ENCODE peak calls at places on chromosomes 5 and 9, in four cellular contexts. E, R, M and X are unnamed samples.

GRCh38 chr5:142143878-142144277 is 35.3 kb downstream of the NDFIP1 start:
- DNase-seq in M (no peak), R (peak), E (no peak), X (no peak)

GRCh38 chr9:117044241-117044640 is 357.1 kb downstream of the TRIM32 start:
- DNase-seq in E (no peak), R (no peak), M (no peak), X (no peak)

GRCh38 chr5:93572101-93572772 is 8.8 kb downstream of the NR2F1-AS1 start:
- DNase-seq in E (no peak), R (no peak), M (no peak), X (no peak)

GRCh38 chr9:19409406-19410194 is 791 bp downstream of the ACER2 start:
- DNase-seq in E (no peak), M (peak), R (no peak), X (no peak)

GRCh38 chr9:95981741-95982390 is 106.4 kb downstream of the ERCC6L2 start:
- DNase-seq in M (no peak), E (no peak), R (peak), X (no peak)

GRCh38 chr5:52177193-52177592 is 610.5 kb upstream of the ITGA1 start:
- DNase-seq in E (no peak), M (no peak), R (no peak), X (no peak)

GRCh38 chr5:56019306-56020272 is 24.8 kb upstream of the IL6ST start:
- DNase-seq in E (no peak), M (no peak), R (no peak), X (no peak)

GRCh38 chr5:146051678-146052077 is 53.7 kb downstream of the PLAC8L1 start:
- DNase-seq in M (no peak), E (no peak), R (no peak), X (peak)

GRCh38 chr9:69748304-69748703 is 11.5 kb downstream of the PTAR1 start:
- DNase-seq in R (no peak), E (no peak), M (no peak), X (no peak)

GRCh38 chr5:157295247-157295646 is 29.3 kb downstream of the CYFIP2 start:
- DNase-seq in E (no peak), R (no peak), M (no peak), X (no peak)

DNA sequence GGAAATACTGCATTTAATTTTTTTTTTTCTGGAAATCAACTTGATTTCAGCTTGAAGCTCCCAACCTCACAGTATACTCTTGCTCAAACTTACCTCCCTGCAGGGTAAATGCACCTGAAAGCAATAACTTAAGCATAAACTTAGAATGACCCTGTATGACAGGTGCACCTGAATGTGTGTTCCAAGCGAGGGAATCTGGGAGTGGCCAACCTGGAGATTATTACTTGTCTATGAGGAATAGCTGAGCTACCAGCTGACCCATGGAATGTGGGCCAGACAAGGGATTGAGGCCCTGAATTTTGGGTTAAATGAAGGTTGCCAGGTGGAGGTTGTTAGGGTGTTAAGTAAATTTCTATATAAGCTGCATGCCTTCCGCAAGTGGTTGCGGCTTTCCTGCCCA is 140.6 kb downstream of the OSTF1 start:
- DNase-seq in M (no peak), R (no peak), E (no peak), X (no peak)
- H3K27ac ChIP-seq in M (no peak), R (no peak), E (no peak), X (no peak)

DNA sequence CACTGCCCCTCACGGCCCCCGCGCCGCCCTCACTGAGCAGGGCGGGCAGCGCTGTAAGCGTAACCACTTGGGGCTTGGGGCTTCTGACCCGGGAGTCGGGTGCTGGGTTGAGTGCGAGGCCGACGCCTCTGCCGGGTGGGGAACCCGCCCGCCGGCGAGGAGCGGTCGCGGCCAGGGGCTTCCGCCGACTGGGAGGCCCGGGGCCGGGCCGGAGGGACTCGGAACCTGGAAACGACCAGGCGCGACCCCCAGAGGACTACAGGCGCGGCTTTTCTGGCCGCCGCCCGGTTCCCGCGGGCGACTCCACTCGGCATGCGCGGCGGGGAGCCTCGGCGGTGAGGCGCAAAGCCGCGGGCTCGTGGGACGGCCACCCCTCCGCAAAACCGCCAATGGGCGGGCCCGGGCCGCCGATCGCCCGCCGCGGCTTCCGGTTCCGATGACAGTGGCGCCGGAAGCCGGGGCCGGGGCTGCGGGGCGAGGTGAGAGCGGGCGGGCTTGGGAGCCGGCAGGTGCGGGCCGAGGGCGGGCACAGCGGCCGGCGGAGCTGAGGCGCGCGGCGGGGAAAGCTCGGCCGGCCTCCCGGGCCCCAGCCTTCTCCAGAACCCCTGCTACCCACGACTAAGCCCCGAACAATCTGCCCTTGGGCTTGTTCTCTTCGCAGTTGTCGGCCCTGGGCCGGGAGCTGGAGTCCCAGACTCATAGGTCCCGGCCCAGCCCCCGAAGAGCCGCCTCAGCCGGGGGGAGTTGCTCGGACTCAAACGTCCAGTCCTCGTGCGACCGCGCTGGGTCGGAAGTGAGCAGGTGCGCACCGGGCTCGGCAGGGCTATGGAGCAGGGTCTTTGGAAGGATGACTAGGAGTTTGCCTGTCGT is at the start of gene RMND5B:
- DNase-seq in E (peak), M (peak), R (peak), X (peak)
- H3K27ac ChIP-seq in E (peak), M (peak), R (peak), X (peak)

GRCh38 chr5:138954257-138955012 is 79.3 kb upstream of the LRRTM2 start:
- DNase-seq in E (no peak), R (no peak), M (no peak), X (no peak)
- H3K27ac ChIP-seq in E (no peak), R (no peak), M (peak), X (peak)

DNA sequence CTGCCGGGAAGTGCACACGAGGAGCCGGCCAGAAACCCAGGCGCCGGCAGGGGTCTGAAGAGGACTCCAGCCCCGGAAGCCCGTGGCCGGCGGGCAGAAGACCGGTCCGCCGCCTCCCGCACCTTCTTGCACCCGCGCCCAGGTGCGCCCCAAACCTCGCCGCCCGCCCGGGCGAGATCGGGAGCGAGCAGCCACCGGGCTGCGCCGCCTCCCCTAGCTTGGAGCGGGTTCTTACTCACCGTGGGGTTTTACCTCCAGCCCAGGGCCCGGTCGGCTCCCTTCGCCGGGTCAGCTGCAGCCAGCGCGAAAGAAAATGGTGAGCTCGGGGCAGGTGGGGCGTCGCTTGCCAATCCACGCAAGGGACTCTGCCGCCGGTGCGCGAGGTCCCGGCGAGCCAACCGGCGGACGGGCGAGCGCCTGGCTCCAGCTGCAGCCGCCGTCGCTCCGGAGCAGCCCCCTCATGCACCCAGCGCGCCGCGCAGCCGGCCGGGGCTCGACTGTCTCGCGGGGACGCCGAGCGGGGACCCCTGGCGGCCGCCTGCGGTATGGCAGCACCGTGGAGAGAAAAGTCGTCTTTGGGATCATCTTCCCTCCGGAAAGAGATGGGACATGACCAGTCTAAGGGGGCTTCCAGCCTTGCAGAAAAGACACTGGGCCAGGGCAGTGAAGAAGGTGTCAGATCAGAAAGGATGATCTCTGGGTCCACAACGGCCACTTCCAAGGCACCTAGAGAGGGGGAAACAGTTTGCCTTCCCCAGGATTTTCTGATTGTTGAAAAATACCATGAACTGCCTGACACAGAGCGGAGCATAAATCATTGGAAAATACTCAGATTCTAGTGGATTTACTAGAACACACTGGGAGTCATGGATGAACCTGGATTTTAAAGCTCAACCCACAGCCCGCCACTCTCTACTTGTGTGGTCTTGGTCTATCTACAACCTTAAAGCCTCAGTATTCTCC is at the start of gene MOB3B:
- DNase-seq in M (peak), R (peak), E (peak), X (peak)
- H3K27ac ChIP-seq in M (peak), R (peak), E (peak), X (peak)

GRCh38 chr5:74430910-74431309 is 209.6 kb downstream of the ENC1 start:
- DNase-seq in E (no peak), R (no peak), M (no peak), X (no peak)

GRCh38 chr5:74432240-74432639 is 208.3 kb downstream of the ENC1 start:
- DNase-seq in R (no peak), M (no peak), E (no peak), X (no peak)

GRCh38 chr5:74433255-74434123 is 207.0 kb downstream of the ENC1 start:
- DNase-seq in M (no peak), E (no peak), R (no peak), X (no peak)

GRCh38 chr5:74429495-74429894 is 211.0 kb downstream of the ENC1 start:
- DNase-seq in R (no peak), M (no peak), E (no peak), X (no peak)

DNA sequence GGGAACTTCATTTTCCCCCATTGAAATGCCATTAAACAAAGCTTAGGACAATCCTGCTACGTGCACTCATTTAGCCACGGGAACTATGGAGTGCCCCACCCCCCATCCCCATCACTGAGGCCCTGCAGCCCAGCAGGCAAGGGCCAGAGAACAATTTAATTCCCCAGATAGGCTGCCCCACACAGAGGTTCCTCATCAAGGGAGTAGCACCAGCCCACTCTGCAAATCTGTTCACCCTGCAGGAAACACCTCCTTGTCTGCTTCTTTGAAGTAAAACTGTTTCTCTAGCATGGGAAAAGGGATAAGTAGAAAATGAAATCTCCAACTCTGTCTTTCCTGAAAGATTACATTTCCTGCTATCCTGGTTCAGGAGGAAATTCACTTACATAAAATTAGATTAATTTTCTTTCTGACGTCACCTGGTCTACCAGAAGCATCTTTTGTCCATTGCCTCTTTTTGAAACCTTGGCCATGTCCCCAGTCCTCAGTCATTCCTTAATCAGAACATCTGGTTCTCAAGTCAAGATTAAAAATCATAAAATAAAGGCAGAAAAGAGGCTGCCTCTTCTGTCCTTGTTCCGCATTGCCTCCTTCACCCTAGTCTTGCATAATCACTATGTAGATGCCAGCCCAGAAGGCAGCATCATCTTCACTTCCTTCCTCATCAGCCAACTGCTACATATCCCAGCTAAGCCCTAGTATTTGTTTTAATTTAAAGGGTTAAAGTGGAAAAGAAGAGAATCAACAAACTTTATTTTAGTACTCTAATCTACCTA is 206.2 kb downstream of the ENC1 start:
- DNase-seq in M (no peak), R (no peak), E (no peak), X (no peak)
- H3K27ac ChIP-seq in M (peak), R (no peak), E (no peak), X (no peak)

GRCh38 chr5:29524197-29524596 is 1669.3 kb upstream of the CDH6 start:
- DNase-seq in E (no peak), M (no peak), R (no peak), X (no peak)
- H3K27ac ChIP-seq in E (no peak), M (no peak), R (no peak), X (no peak)

DNA sequence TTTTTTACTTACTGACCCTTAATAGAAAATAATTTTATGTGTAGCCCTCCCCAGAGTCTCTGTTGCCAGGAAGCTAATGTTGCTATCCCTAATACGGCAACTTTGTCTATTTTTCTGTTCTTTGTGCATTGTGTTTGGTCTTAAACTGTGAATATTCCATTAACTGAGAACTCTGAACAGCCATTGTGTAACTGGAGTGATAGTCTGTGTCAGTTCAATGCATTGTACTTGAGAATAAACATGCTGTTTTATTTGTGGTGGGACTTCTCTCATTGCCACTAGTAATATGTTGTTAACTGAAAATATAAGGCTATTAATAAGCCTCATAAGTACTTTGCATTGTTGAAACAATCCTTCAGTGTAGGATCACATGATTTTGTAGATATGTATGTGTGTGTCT is 278.3 kb upstream of the DMRT1 start:
- DNase-seq in E (no peak), M (no peak), R (no peak), X (no peak)
- H3K27ac ChIP-seq in E (no peak), M (no peak), R (no peak), X (peak)

GRCh38 chr9:120571443-120572257 is 8.3 kb downstream of the CDK5RAP2 start:
- DNase-seq in E (no peak), M (peak), R (no peak), X (peak)
- H3K27ac ChIP-seq in E (no peak), M (peak), R (no peak), X (peak)